ENCODE peak calls at places on chromosomes 6 and 20, in eight cellular contexts. T, U, Y, P, H, J, D and R are unnamed samples.

GRCh38 chr6:4460595-4461475 is 315.4 kb upstream of the CDYL start:
- DNase-seq in T (no peak), U (no peak), Y (no peak), P (no peak), H (peak; percentile 78), J (no peak), D (peak; percentile 74), R (no peak)

GRCh38 chr6:34745277-34746103 is 11.8 kb upstream of the SNRPC start:
- DNase-seq in T (no peak), U (no peak), Y (no peak), P (no peak), H (no peak), J (no peak), D (no peak), R (no peak)

GRCh38 chr6:79628466-79629288 is 2.5 kb upstream of the SH3BGRL2 start:
- DNase-seq in T (no peak), U (no peak), Y (no peak), P (no peak), H (no peak), J (no peak), D (no peak), R (no peak)

GRCh38 chr6:1574083-1574761 is 35.5 kb upstream of the FOXC1 start:
- DNase-seq in T (no peak), U (no peak), Y (no peak), P (no peak), H (no peak), J (no peak), D (no peak), R (no peak)

GRCh38 chr20:597560-597959 is 12.5 kb downstream of the TCF15 start:
- DNase-seq in T (no peak), U (no peak), Y (no peak), P (no peak), H (no peak), J (no peak), D (no peak), R (no peak)

GRCh38 chr6:97697450-97697849 is 414.4 kb upstream of the MMS22L start:
- DNase-seq in T (no peak), U (no peak), Y (no peak), P (no peak), H (no peak), J (no peak), D (no peak), R (no peak)

GRCh38 chr6:117344444-117345291 is 79.3 kb downstream of the VGLL2 start:
- DNase-seq in T (no peak), U (no peak), Y (no peak), P (no peak), H (no peak), J (peak; percentile 29), D (no peak), R (no peak)

GRCh38 chr6:106547961-106548453 is 81.3 kb downstream of the RTN4IP1 start:
- DNase-seq in T (no peak), U (no peak), Y (no peak), P (no peak), H (no peak), J (peak; percentile 40), D (no peak), R (no peak)

GRCh38 chr20:40175296-40175695 is 513.7 kb downstream of the MAFB start:
- DNase-seq in T (no peak), U (no peak), Y (no peak), P (no peak), H (no peak), J (no peak), D (no peak), R (no peak)

GRCh38 chr20:49750611-49751396 is 37.1 kb upstream of the B4GALT5 start:
- DNase-seq in T (no peak), U (no peak), Y (no peak), P (no peak), H (peak; percentile 23), J (peak; percentile 25), D (no peak), R (no peak)

GRCh38 chr20:2519115-2519815 is 10.6 kb upstream of the ZNF343 start:
- DNase-seq in T (no peak), U (no peak), Y (no peak), P (no peak), H (no peak), J (no peak), D (peak; percentile 67), R (no peak)

GRCh38 chr6:63816979-63817436 is 181.4 kb downstream of the PHF3 start:
- DNase-seq in T (no peak), U (peak; percentile 52), Y (no peak), P (peak; percentile 31), H (no peak), J (peak; percentile 68), D (no peak), R (no peak)

GRCh38 chr20:22098451-22098850 is 393.0 kb downstream of the PAX1 start:
- DNase-seq in T (no peak), U (no peak), Y (no peak), P (no peak), H (no peak), J (peak; percentile 33), D (no peak), R (no peak)

GRCh38 chr6:154448448-154449096 is 61.9 kb downstream of the CNKSR3 start:
- DNase-seq in T (peak; percentile 21), U (peak; percentile 75), Y (no peak), P (peak; percentile 40), H (no peak), J (peak; percentile 43), D (peak; percentile 40), R (no peak)